ENCODE peak calls at places on chromosomes 16 and 17, in five cellular contexts. One of them, this sample, is unnamed.

GRCh38 chr17:79922161-79922569 is 82.9 kb upstream of the CBX4 start:
- DNase-seq in NCI-H1092: no peak
- DNase-seq in HTR-8/SVneo: no peak
- DNase-seq in stimulated activated CD4-positive, alpha-beta T cell treated with anti-CD3 and anti-CD28 coated beads, Interleukin-4, amount 100 ng/mL, for 48 hours: no peak
- DNase-seq in amniotic epithelial cell: no peak
- DNase-seq in this sample: no peak

GRCh38 chr16:85249418-85249817 is 137.1 kb upstream of the CIBAR2 start:
- DNase-seq in NCI-H1092: no peak
- DNase-seq in HTR-8/SVneo: no peak
- DNase-seq in stimulated activated CD4-positive, alpha-beta T cell treated with anti-CD3 and anti-CD28 coated beads, Interleukin-4, amount 100 ng/mL, for 48 hours: no peak
- DNase-seq in amniotic epithelial cell: no peak
- DNase-seq in this sample: no peak

GRCh38 chr17:80981062-80981902 is 10.4 kb upstream of the CHMP6 start:
- DNase-seq in NCI-H1092: no peak
- DNase-seq in HTR-8/SVneo: peak
- DNase-seq in stimulated activated CD4-positive, alpha-beta T cell treated with anti-CD3 and anti-CD28 coated beads, Interleukin-4, amount 100 ng/mL, for 48 hours: peak
- DNase-seq in amniotic epithelial cell: no peak
- DNase-seq in this sample: no peak

GRCh38 chr17:79650283-79650682 is 39.4 kb upstream of the RBFOX3 start:
- DNase-seq in NCI-H1092: no peak
- DNase-seq in HTR-8/SVneo: no peak
- DNase-seq in stimulated activated CD4-positive, alpha-beta T cell treated with anti-CD3 and anti-CD28 coated beads, Interleukin-4, amount 100 ng/mL, for 48 hours: no peak
- DNase-seq in amniotic epithelial cell: no peak
- DNase-seq in this sample: no peak

GRCh38 chr17:29613371-29613837 is 9.3 kb downstream of the CORO6 start:
- DNase-seq in NCI-H1092: no peak
- DNase-seq in HTR-8/SVneo: no peak
- DNase-seq in stimulated activated CD4-positive, alpha-beta T cell treated with anti-CD3 and anti-CD28 coated beads, Interleukin-4, amount 100 ng/mL, for 48 hours: peak
- DNase-seq in amniotic epithelial cell: peak
- DNase-seq in this sample: no peak

GRCh38 chr16:1612320-1613111 is at the start of gene CRAMP1:
- DNase-seq in NCI-H1092: no peak
- DNase-seq in HTR-8/SVneo: peak
- DNase-seq in stimulated activated CD4-positive, alpha-beta T cell treated with anti-CD3 and anti-CD28 coated beads, Interleukin-4, amount 100 ng/mL, for 48 hours: peak
- DNase-seq in amniotic epithelial cell: no peak
- DNase-seq in this sample: no peak

GRCh38 chr16:85197611-85198566 is 85.6 kb upstream of the CIBAR2 start:
- DNase-seq in NCI-H1092: no peak
- DNase-seq in HTR-8/SVneo: no peak
- DNase-seq in stimulated activated CD4-positive, alpha-beta T cell treated with anti-CD3 and anti-CD28 coated beads, Interleukin-4, amount 100 ng/mL, for 48 hours: no peak
- DNase-seq in amniotic epithelial cell: no peak
- DNase-seq in this sample: no peak

GRCh38 chr17:66673668-66674276 is 161.1 kb upstream of the CACNG5 start:
- DNase-seq in NCI-H1092: peak
- DNase-seq in HTR-8/SVneo: peak
- DNase-seq in stimulated activated CD4-positive, alpha-beta T cell treated with anti-CD3 and anti-CD28 coated beads, Interleukin-4, amount 100 ng/mL, for 48 hours: no peak
- DNase-seq in amniotic epithelial cell: peak
- DNase-seq in this sample: no peak

GRCh38 chr16:81730090-81731051 is 48.7 kb upstream of the PLCG2 start:
- DNase-seq in NCI-H1092: peak
- DNase-seq in HTR-8/SVneo: peak
- DNase-seq in stimulated activated CD4-positive, alpha-beta T cell treated with anti-CD3 and anti-CD28 coated beads, Interleukin-4, amount 100 ng/mL, for 48 hours: peak
- DNase-seq in amniotic epithelial cell: peak
- DNase-seq in this sample: no peak

GRCh38 chr16:61813339-61813738 is 222.9 kb downstream of the CDH8 start:
- DNase-seq in NCI-H1092: no peak
- DNase-seq in HTR-8/SVneo: no peak
- DNase-seq in stimulated activated CD4-positive, alpha-beta T cell treated with anti-CD3 and anti-CD28 coated beads, Interleukin-4, amount 100 ng/mL, for 48 hours: no peak
- DNase-seq in amniotic epithelial cell: no peak
- DNase-seq in this sample: no peak

GRCh38 chr16:81076566-81077076 is 417 bp downstream of the C16orf46 start:
- DNase-seq in NCI-H1092: peak
- DNase-seq in HTR-8/SVneo: peak
- DNase-seq in stimulated activated CD4-positive, alpha-beta T cell treated with anti-CD3 and anti-CD28 coated beads, Interleukin-4, amount 100 ng/mL, for 48 hours: peak
- DNase-seq in amniotic epithelial cell: peak
- DNase-seq in this sample: peak

GRCh38 chr17:35819456-35819855 is 10.2 kb downstream of the TAF15 start:
- DNase-seq in NCI-H1092: no peak
- DNase-seq in HTR-8/SVneo: no peak
- DNase-seq in stimulated activated CD4-positive, alpha-beta T cell treated with anti-CD3 and anti-CD28 coated beads, Interleukin-4, amount 100 ng/mL, for 48 hours: no peak
- DNase-seq in amniotic epithelial cell: no peak
- DNase-seq in this sample: no peak

GRCh38 chr17:32481193-32481592 is 5.6 kb upstream of the CDK5R1 start:
- DNase-seq in NCI-H1092: no peak
- DNase-seq in HTR-8/SVneo: no peak
- DNase-seq in stimulated activated CD4-positive, alpha-beta T cell treated with anti-CD3 and anti-CD28 coated beads, Interleukin-4, amount 100 ng/mL, for 48 hours: no peak
- DNase-seq in amniotic epithelial cell: no peak
- DNase-seq in this sample: no peak

GRCh38 chr16:20868890-20869289 is 31.3 kb downstream of the DCUN1D3 start:
- DNase-seq in NCI-H1092: peak
- DNase-seq in HTR-8/SVneo: no peak
- DNase-seq in stimulated activated CD4-positive, alpha-beta T cell treated with anti-CD3 and anti-CD28 coated beads, Interleukin-4, amount 100 ng/mL, for 48 hours: no peak
- DNase-seq in amniotic epithelial cell: peak
- DNase-seq in this sample: no peak

GRCh38 chr17:67624886-67625656 is 92.7 kb upstream of the NOL11 start:
- DNase-seq in NCI-H1092: peak
- DNase-seq in HTR-8/SVneo: no peak
- DNase-seq in stimulated activated CD4-positive, alpha-beta T cell treated with anti-CD3 and anti-CD28 coated beads, Interleukin-4, amount 100 ng/mL, for 48 hours: no peak
- DNase-seq in amniotic epithelial cell: no peak
- DNase-seq in this sample: no peak

GRCh38 chr16:7964717-7965116 is 625.6 kb downstream of the TMEM114 start:
- DNase-seq in NCI-H1092: no peak
- DNase-seq in HTR-8/SVneo: no peak
- DNase-seq in stimulated activated CD4-positive, alpha-beta T cell treated with anti-CD3 and anti-CD28 coated beads, Interleukin-4, amount 100 ng/mL, for 48 hours: no peak
- DNase-seq in amniotic epithelial cell: no peak
- DNase-seq in this sample: no peak

GRCh38 chr17:21042434-21043295 is at the start of gene USP22:
- DNase-seq in NCI-H1092: no peak
- DNase-seq in HTR-8/SVneo: peak
- DNase-seq in stimulated activated CD4-positive, alpha-beta T cell treated with anti-CD3 and anti-CD28 coated beads, Interleukin-4, amount 100 ng/mL, for 48 hours: peak
- DNase-seq in amniotic epithelial cell: no peak
- DNase-seq in this sample: no peak

GRCh38 chr16:67447508-67448076 is 16.7 kb downstream of the HSD11B2 start:
- DNase-seq in NCI-H1092: no peak
- DNase-seq in HTR-8/SVneo: peak
- DNase-seq in stimulated activated CD4-positive, alpha-beta T cell treated with anti-CD3 and anti-CD28 coated beads, Interleukin-4, amount 100 ng/mL, for 48 hours: peak
- DNase-seq in amniotic epithelial cell: no peak
- DNase-seq in this sample: no peak

GRCh38 chr17:81477173-81477572 is 35.4 kb downstream of the ACTG1 start:
- DNase-seq in NCI-H1092: no peak
- DNase-seq in HTR-8/SVneo: no peak
- DNase-seq in stimulated activated CD4-positive, alpha-beta T cell treated with anti-CD3 and anti-CD28 coated beads, Interleukin-4, amount 100 ng/mL, for 48 hours: no peak
- DNase-seq in amniotic epithelial cell: no peak
- DNase-seq in this sample: no peak

GRCh38 chr17:31443386-31443785 is 51.9 kb downstream of the RAB11FIP4 start:
- DNase-seq in NCI-H1092: no peak
- DNase-seq in HTR-8/SVneo: no peak
- DNase-seq in stimulated activated CD4-positive, alpha-beta T cell treated with anti-CD3 and anti-CD28 coated beads, Interleukin-4, amount 100 ng/mL, for 48 hours: no peak
- DNase-seq in amniotic epithelial cell: no peak
- DNase-seq in this sample: no peak

GRCh38 chr17:69733171-69734014 is 318.9 kb downstream of the MAP2K6 start:
- DNase-seq in NCI-H1092: no peak
- DNase-seq in HTR-8/SVneo: peak
- DNase-seq in stimulated activated CD4-positive, alpha-beta T cell treated with anti-CD3 and anti-CD28 coated beads, Interleukin-4, amount 100 ng/mL, for 48 hours: no peak
- DNase-seq in amniotic epithelial cell: peak
- DNase-seq in this sample: no peak

GRCh38 chr16:72604375-72604774 is 432.4 kb upstream of the PMFBP1 start:
- DNase-seq in NCI-H1092: no peak
- DNase-seq in HTR-8/SVneo: no peak
- DNase-seq in stimulated activated CD4-positive, alpha-beta T cell treated with anti-CD3 and anti-CD28 coated beads, Interleukin-4, amount 100 ng/mL, for 48 hours: no peak
- DNase-seq in amniotic epithelial cell: no peak
- DNase-seq in this sample: no peak

GRCh38 chr16:4679854-4680636 is 13.3 kb upstream of the NUDT16L1 start:
- DNase-seq in NCI-H1092: peak
- DNase-seq in HTR-8/SVneo: no peak
- DNase-seq in stimulated activated CD4-positive, alpha-beta T cell treated with anti-CD3 and anti-CD28 coated beads, Interleukin-4, amount 100 ng/mL, for 48 hours: no peak
- DNase-seq in amniotic epithelial cell: no peak
- DNase-seq in this sample: no peak

GRCh38 chr17:48429638-48430586 is at the start of gene SKAP1:
- DNase-seq in NCI-H1092: no peak
- DNase-seq in HTR-8/SVneo: no peak
- DNase-seq in stimulated activated CD4-positive, alpha-beta T cell treated with anti-CD3 and anti-CD28 coated beads, Interleukin-4, amount 100 ng/mL, for 48 hours: peak
- DNase-seq in amniotic epithelial cell: no peak
- DNase-seq in this sample: no peak

GRCh38 chr17:60523822-60524221 is 2.2 kb downstream of the APPBP2 start:
- DNase-seq in NCI-H1092: no peak
- DNase-seq in HTR-8/SVneo: no peak
- DNase-seq in stimulated activated CD4-positive, alpha-beta T cell treated with anti-CD3 and anti-CD28 coated beads, Interleukin-4, amount 100 ng/mL, for 48 hours: no peak
- DNase-seq in amniotic epithelial cell: no peak
- DNase-seq in this sample: no peak

GRCh38 chr17:61574542-61575351 is 16.3 kb downstream of the NACA2 start:
- DNase-seq in NCI-H1092: peak
- DNase-seq in HTR-8/SVneo: peak
- DNase-seq in stimulated activated CD4-positive, alpha-beta T cell treated with anti-CD3 and anti-CD28 coated beads, Interleukin-4, amount 100 ng/mL, for 48 hours: no peak
- DNase-seq in amniotic epithelial cell: peak
- DNase-seq in this sample: no peak

GRCh38 chr16:31706318-31706717 is 167.3 kb upstream of the ZNF267 start:
- DNase-seq in NCI-H1092: no peak
- DNase-seq in HTR-8/SVneo: no peak
- DNase-seq in stimulated activated CD4-positive, alpha-beta T cell treated with anti-CD3 and anti-CD28 coated beads, Interleukin-4, amount 100 ng/mL, for 48 hours: no peak
- DNase-seq in amniotic epithelial cell: no peak
- DNase-seq in this sample: no peak

GRCh38 chr16:84724619-84725307 is 25.0 kb downstream of the USP10 start:
- DNase-seq in NCI-H1092: no peak
- DNase-seq in HTR-8/SVneo: no peak
- DNase-seq in stimulated activated CD4-positive, alpha-beta T cell treated with anti-CD3 and anti-CD28 coated beads, Interleukin-4, amount 100 ng/mL, for 48 hours: no peak
- DNase-seq in amniotic epithelial cell: no peak
- DNase-seq in this sample: no peak

GRCh38 chr17:12977008-12977751 is 40.6 kb downstream of the ELAC2 start:
- DNase-seq in NCI-H1092: no peak
- DNase-seq in HTR-8/SVneo: no peak
- DNase-seq in stimulated activated CD4-positive, alpha-beta T cell treated with anti-CD3 and anti-CD28 coated beads, Interleukin-4, amount 100 ng/mL, for 48 hours: no peak
- DNase-seq in amniotic epithelial cell: no peak
- DNase-seq in this sample: no peak

GRCh38 chr16:50257876-50258275 is 8.5 kb upstream of the ADCY7 start:
- DNase-seq in NCI-H1092: no peak
- DNase-seq in HTR-8/SVneo: no peak
- DNase-seq in stimulated activated CD4-positive, alpha-beta T cell treated with anti-CD3 and anti-CD28 coated beads, Interleukin-4, amount 100 ng/mL, for 48 hours: no peak
- DNase-seq in amniotic epithelial cell: no peak
- DNase-seq in this sample: no peak

GRCh38 chr16:4675864-4676786 is 17.2 kb upstream of the NUDT16L1 start:
- DNase-seq in NCI-H1092: no peak
- DNase-seq in HTR-8/SVneo: no peak
- DNase-seq in stimulated activated CD4-positive, alpha-beta T cell treated with anti-CD3 and anti-CD28 coated beads, Interleukin-4, amount 100 ng/mL, for 48 hours: peak
- DNase-seq in amniotic epithelial cell: no peak
- DNase-seq in this sample: no peak

GRCh38 chr17:45409659-45410076 is 23.0 kb downstream of the ARHGAP27 start:
- DNase-seq in NCI-H1092: no peak
- DNase-seq in HTR-8/SVneo: no peak
- DNase-seq in stimulated activated CD4-positive, alpha-beta T cell treated with anti-CD3 and anti-CD28 coated beads, Interleukin-4, amount 100 ng/mL, for 48 hours: no peak
- DNase-seq in amniotic epithelial cell: no peak
- DNase-seq in this sample: no peak

GRCh38 chr16:87303431-87303930 is 13.7 kb downstream of the C16orf95 start:
- DNase-seq in NCI-H1092: no peak
- DNase-seq in HTR-8/SVneo: peak
- DNase-seq in stimulated activated CD4-positive, alpha-beta T cell treated with anti-CD3 and anti-CD28 coated beads, Interleukin-4, amount 100 ng/mL, for 48 hours: no peak
- DNase-seq in amniotic epithelial cell: peak
- DNase-seq in this sample: no peak

GRCh38 chr16:78665373-78665772 is 565.9 kb downstream of the WWOX start:
- DNase-seq in NCI-H1092: no peak
- DNase-seq in HTR-8/SVneo: no peak
- DNase-seq in stimulated activated CD4-positive, alpha-beta T cell treated with anti-CD3 and anti-CD28 coated beads, Interleukin-4, amount 100 ng/mL, for 48 hours: no peak
- DNase-seq in amniotic epithelial cell: peak
- DNase-seq in this sample: no peak

GRCh38 chr16:50449800-50450199 is 81.0 kb upstream of the BRD7 start:
- DNase-seq in NCI-H1092: no peak
- DNase-seq in HTR-8/SVneo: no peak
- DNase-seq in stimulated activated CD4-positive, alpha-beta T cell treated with anti-CD3 and anti-CD28 coated beads, Interleukin-4, amount 100 ng/mL, for 48 hours: no peak
- DNase-seq in amniotic epithelial cell: no peak
- DNase-seq in this sample: no peak

GRCh38 chr16:19436540-19436939 is 18.9 kb downstream of the TMC5 start:
- DNase-seq in NCI-H1092: no peak
- DNase-seq in HTR-8/SVneo: no peak
- DNase-seq in stimulated activated CD4-positive, alpha-beta T cell treated with anti-CD3 and anti-CD28 coated beads, Interleukin-4, amount 100 ng/mL, for 48 hours: no peak
- DNase-seq in amniotic epithelial cell: no peak
- DNase-seq in this sample: no peak

GRCh38 chr16:16877061-16877460 is 498.1 kb downstream of the NPIPA7 start:
- DNase-seq in NCI-H1092: no peak
- DNase-seq in HTR-8/SVneo: no peak
- DNase-seq in stimulated activated CD4-positive, alpha-beta T cell treated with anti-CD3 and anti-CD28 coated beads, Interleukin-4, amount 100 ng/mL, for 48 hours: no peak
- DNase-seq in amniotic epithelial cell: no peak
- DNase-seq in this sample: no peak

GRCh38 chr17:28216032-28216431 is 103.0 kb upstream of the TMEM97 start:
- DNase-seq in NCI-H1092: no peak
- DNase-seq in HTR-8/SVneo: no peak
- DNase-seq in stimulated activated CD4-positive, alpha-beta T cell treated with anti-CD3 and anti-CD28 coated beads, Interleukin-4, amount 100 ng/mL, for 48 hours: no peak
- DNase-seq in amniotic epithelial cell: no peak
- DNase-seq in this sample: no peak

GRCh38 chr17:81519284-81520020 is 6.9 kb upstream of the ACTG1 start:
- DNase-seq in NCI-H1092: no peak
- DNase-seq in HTR-8/SVneo: no peak
- DNase-seq in stimulated activated CD4-positive, alpha-beta T cell treated with anti-CD3 and anti-CD28 coated beads, Interleukin-4, amount 100 ng/mL, for 48 hours: peak
- DNase-seq in amniotic epithelial cell: no peak
- DNase-seq in this sample: no peak